ENCODE peak calls at places on chromosomes 13 and 19, in five cellular contexts. One of them, this sample, is unnamed.

GRCh38 chr13:32228330-32229041 is 86.7 kb downstream of the ZAR1L start:
- DNase-seq in neural crest cell: no peak
- DNase-seq in IMR-90: peak; percentile 84
- DNase-seq in NCI-H748 treated with DMSO at 0.1 percent for 48 hours: peak; percentile 100
- DNase-seq in T1000: no peak
- DNase-seq in this sample: peak; percentile 85

GRCh38 chr13:52128714-52129700 is at the start of gene NEK5:
- DNase-seq in neural crest cell: peak; percentile 68
- DNase-seq in T1000: no peak
- DNase-seq in IMR-90: peak; percentile 25
- DNase-seq in NCI-H748 treated with DMSO at 0.1 percent for 48 hours: peak; percentile 27
- DNase-seq in this sample: peak; percentile 32

GRCh38 chr19:4815426-4816387 is 15.8 kb downstream of the TICAM1 start:
- DNase-seq in IMR-90: peak; percentile 92
- DNase-seq in NCI-H748 treated with DMSO at 0.1 percent for 48 hours: peak; percentile 57
- DNase-seq in T1000: peak; percentile 73
- DNase-seq in neural crest cell: peak; percentile 85
- DNase-seq in this sample: peak; percentile 91

GRCh38 chr13:112873851-112874750 is 94.9 kb upstream of the MCF2L start:
- DNase-seq in neural crest cell: peak; percentile 86
- DNase-seq in NCI-H748 treated with DMSO at 0.1 percent for 48 hours: peak; percentile 8
- DNase-seq in IMR-90: peak; percentile 50
- DNase-seq in T1000: no peak
- DNase-seq in this sample: peak; percentile 46

GRCh38 chr19:19514215-19514633 is 1.1 kb downstream of the TSSK6 start:
- DNase-seq in neural crest cell: no peak
- DNase-seq in T1000: no peak
- DNase-seq in IMR-90: no peak
- DNase-seq in NCI-H748 treated with DMSO at 0.1 percent for 48 hours: no peak
- DNase-seq in this sample: peak; percentile 73

GRCh38 chr13:48776396-48776795 is 122.7 kb downstream of the CYSLTR2 start:
- DNase-seq in T1000: no peak
- DNase-seq in neural crest cell: no peak
- DNase-seq in IMR-90: peak; percentile 52
- DNase-seq in NCI-H748 treated with DMSO at 0.1 percent for 48 hours: no peak
- DNase-seq in this sample: peak; percentile 23

GRCh38 chr19:13906525-13906904 is 514 bp downstream of the CC2D1A start:
- DNase-seq in T1000: no peak
- DNase-seq in NCI-H748 treated with DMSO at 0.1 percent for 48 hours: no peak
- DNase-seq in IMR-90: no peak
- DNase-seq in neural crest cell: no peak
- DNase-seq in this sample: peak; percentile 9

GRCh38 chr13:59480398-59480797 is 683.3 kb downstream of the DIAPH3 start:
- DNase-seq in T1000: no peak
- DNase-seq in NCI-H748 treated with DMSO at 0.1 percent for 48 hours: no peak
- DNase-seq in neural crest cell: no peak
- DNase-seq in IMR-90: no peak
- DNase-seq in this sample: peak; percentile 21

GRCh38 chr19:14381689-14382474 is 638 bp downstream of the ADGRE5 start:
- DNase-seq in IMR-90: peak; percentile 20
- DNase-seq in neural crest cell: no peak
- DNase-seq in T1000: peak; percentile 32
- DNase-seq in NCI-H748 treated with DMSO at 0.1 percent for 48 hours: no peak
- DNase-seq in this sample: peak; percentile 30

GRCh38 chr19:2551172-2551863 is 75.4 kb downstream of the GADD45B start:
- DNase-seq in neural crest cell: no peak
- DNase-seq in T1000: no peak
- DNase-seq in NCI-H748 treated with DMSO at 0.1 percent for 48 hours: no peak
- DNase-seq in IMR-90: no peak
- DNase-seq in this sample: no peak

GRCh38 chr13:20796791-20797513 is 23.2 kb upstream of the EEF1AKMT1 start:
- DNase-seq in NCI-H748 treated with DMSO at 0.1 percent for 48 hours: no peak
- DNase-seq in IMR-90: peak; percentile 39
- DNase-seq in neural crest cell: no peak
- DNase-seq in T1000: no peak
- DNase-seq in this sample: no peak

GRCh38 chr13:51221674-51222509 is at the start of gene FAM124A:
- DNase-seq in IMR-90: peak; percentile 4
- DNase-seq in neural crest cell: no peak
- DNase-seq in T1000: no peak
- DNase-seq in NCI-H748 treated with DMSO at 0.1 percent for 48 hours: peak; percentile 38
- DNase-seq in this sample: peak; percentile 8

GRCh38 chr19:10315335-10316214 is at the start of gene FDX2:
- DNase-seq in NCI-H748 treated with DMSO at 0.1 percent for 48 hours: peak; percentile 61
- DNase-seq in T1000: peak; percentile 66
- DNase-seq in IMR-90: peak; percentile 67
- DNase-seq in neural crest cell: peak; percentile 87
- DNase-seq in this sample: peak; percentile 48

GRCh38 chr13:26460652-26461051 is 96.8 kb upstream of the WASF3 start:
- DNase-seq in neural crest cell: no peak
- DNase-seq in T1000: no peak
- DNase-seq in IMR-90: peak; percentile 84
- DNase-seq in NCI-H748 treated with DMSO at 0.1 percent for 48 hours: no peak
- DNase-seq in this sample: no peak

GRCh38 chr19:3322199-3322978 is 44.0 kb upstream of the NFIC start:
- DNase-seq in neural crest cell: no peak
- DNase-seq in IMR-90: no peak
- DNase-seq in T1000: no peak
- DNase-seq in NCI-H748 treated with DMSO at 0.1 percent for 48 hours: no peak
- DNase-seq in this sample: no peak

GRCh38 chr19:49017666-49018351 is 918 bp upstream of the LHB start:
- DNase-seq in neural crest cell: peak; percentile 49
- DNase-seq in NCI-H748 treated with DMSO at 0.1 percent for 48 hours: peak; percentile 31
- DNase-seq in IMR-90: peak; percentile 45
- DNase-seq in T1000: no peak
- DNase-seq in this sample: no peak

GRCh38 chr13:111531505-111531904 is 211.1 kb downstream of the TEX29 start:
- DNase-seq in neural crest cell: no peak
- DNase-seq in NCI-H748 treated with DMSO at 0.1 percent for 48 hours: peak; percentile 92
- DNase-seq in T1000: no peak
- DNase-seq in IMR-90: peak; percentile 0
- DNase-seq in this sample: no peak

GRCh38 chr19:17049711-17050280 is 23.2 kb upstream of the CPAMD8 start:
- DNase-seq in NCI-H748 treated with DMSO at 0.1 percent for 48 hours: no peak
- DNase-seq in IMR-90: peak; percentile 73
- DNase-seq in neural crest cell: no peak
- DNase-seq in T1000: no peak
- DNase-seq in this sample: peak; percentile 82

GRCh38 chr19:45569619-45570421 is 14.8 kb downstream of the OPA3 start:
- DNase-seq in NCI-H748 treated with DMSO at 0.1 percent for 48 hours: peak; percentile 59
- DNase-seq in T1000: no peak
- DNase-seq in neural crest cell: peak; percentile 72
- DNase-seq in IMR-90: no peak
- DNase-seq in this sample: peak; percentile 39

GRCh38 chr13:30805132-30805537 is 69.8 kb downstream of the ALOX5AP start:
- DNase-seq in neural crest cell: no peak
- DNase-seq in T1000: no peak
- DNase-seq in NCI-H748 treated with DMSO at 0.1 percent for 48 hours: no peak
- DNase-seq in IMR-90: no peak
- DNase-seq in this sample: no peak

GRCh38 chr13:100887729-100888151 is 213.1 kb upstream of the TMTC4 start:
- DNase-seq in T1000: peak; percentile 25
- DNase-seq in NCI-H748 treated with DMSO at 0.1 percent for 48 hours: no peak
- DNase-seq in neural crest cell: no peak
- DNase-seq in IMR-90: peak; percentile 82
- DNase-seq in this sample: peak; percentile 29

GRCh38 chr13:23743269-23743668 is 145.9 kb downstream of the MIPEP start:
- DNase-seq in T1000: no peak
- DNase-seq in NCI-H748 treated with DMSO at 0.1 percent for 48 hours: no peak
- DNase-seq in IMR-90: no peak
- DNase-seq in neural crest cell: no peak
- DNase-seq in this sample: no peak

GRCh38 chr19:56105090-56105701 is 15.9 kb downstream of the ZNF787 start:
- DNase-seq in neural crest cell: peak; percentile 40
- DNase-seq in T1000: no peak
- DNase-seq in NCI-H748 treated with DMSO at 0.1 percent for 48 hours: peak; percentile 32
- DNase-seq in IMR-90: peak; percentile 33
- DNase-seq in this sample: peak; percentile 70

GRCh38 chr19:14450168-14450874 is 17.2 kb downstream of the PKN1 start:
- DNase-seq in NCI-H748 treated with DMSO at 0.1 percent for 48 hours: no peak
- DNase-seq in IMR-90: no peak
- DNase-seq in T1000: peak; percentile 39
- DNase-seq in neural crest cell: no peak
- DNase-seq in this sample: peak; percentile 37

GRCh38 chr19:30664358-30665058 is 292.3 kb downstream of the ZNF536 start:
- DNase-seq in NCI-H748 treated with DMSO at 0.1 percent for 48 hours: peak; percentile 29
- DNase-seq in T1000: no peak
- DNase-seq in neural crest cell: no peak
- DNase-seq in IMR-90: peak; percentile 4
- DNase-seq in this sample: peak; percentile 4

GRCh38 chr19:10766049-10766623 is 48.3 kb downstream of the DNM2 start:
- DNase-seq in IMR-90: no peak
- DNase-seq in neural crest cell: no peak
- DNase-seq in NCI-H748 treated with DMSO at 0.1 percent for 48 hours: no peak
- DNase-seq in T1000: no peak
- DNase-seq in this sample: no peak

GRCh38 chr13:27338816-27339215 is 68.2 kb downstream of the RASL11A start:
- DNase-seq in IMR-90: no peak
- DNase-seq in NCI-H748 treated with DMSO at 0.1 percent for 48 hours: no peak
- DNase-seq in neural crest cell: no peak
- DNase-seq in T1000: no peak
- DNase-seq in this sample: peak; percentile 12